ENCODE peak calls at places on chromosomes 12 and 14, in ten cellular contexts. G, L, R, O, D, I, H, Y, P and T are unnamed samples. For H3K4me1 and H3K9me3, the result is how much of the 10 kb centered on the place peaks cover.

GRCh38 chr12:111367661-111368221 is 1.2 kb downstream of the PHETA1 start:
- DNase-seq in G (peak), L (no peak), R (no peak), O (no peak), D (no peak), I (no peak), H (no peak), Y (peak), P (peak), T (no peak)

GRCh38 chr12:40054554-40055226 is 51.2 kb downstream of the SLC2A13 start:
- DNase-seq in G (no peak), L (no peak), R (peak), O (no peak), D (no peak), I (peak), H (peak), Y (no peak), P (no peak), T (no peak)

GRCh38 chr12:32569256-32569655 is 109.8 kb upstream of the DNM1L start:
- DNase-seq in G (no peak), L (no peak), R (no peak), O (no peak), D (no peak), I (no peak), H (no peak), Y (no peak), P (no peak), T (no peak)

GRCh38 chr12:120797677-120798642 is 72.3 kb downstream of the ACADS start:
- DNase-seq in G (no peak), L (peak), R (no peak), O (no peak), D (no peak), I (no peak), H (peak), Y (no peak), P (no peak), T (no peak)

GRCh38 chr12:91355150-91356006 is 172.8 kb upstream of the DCN start:
- DNase-seq in G (peak), L (peak), R (peak), O (peak), D (peak), I (peak), H (peak), Y (peak), P (peak), T (peak)

GRCh38 chr14:96145116-96145864 is 59.3 kb upstream of the BDKRB2 start:
- DNase-seq in G (no peak), L (no peak), R (no peak), O (no peak), D (no peak), I (no peak), H (no peak), Y (no peak), P (peak), T (no peak)

GRCh38 chr12:46218509-46219095 is 50.2 kb downstream of the SLC38A1 start:
- DNase-seq in G (no peak), L (no peak), R (no peak), O (no peak), D (no peak), I (no peak), H (peak), Y (no peak), P (no peak), T (no peak)

GRCh38 chr12:130394906-130395305 is 57.2 kb downstream of the PIWIL1 start:
- DNase-seq in G (no peak), L (no peak), R (no peak), O (no peak), D (no peak), I (no peak), H (no peak), Y (no peak), P (no peak), T (no peak)

GRCh38 chr14:91870001-91870400 is 2.7 kb upstream of the TC2N start:
- DNase-seq in G (no peak), L (no peak), R (no peak), O (no peak), D (peak), I (no peak), H (peak), Y (no peak), P (no peak), T (no peak)

GRCh38 chr12:62332598-62332997 is 72.4 kb downstream of the USP15 start:
- DNase-seq in G (no peak), L (no peak), R (no peak), O (no peak), D (no peak), I (no peak), H (peak), Y (no peak), P (no peak), T (no peak)

GRCh38 chr14:24952851-24953666 is 96.9 kb downstream of the STXBP6 start:
- DNase-seq in G (no peak), L (no peak), R (peak), O (peak), D (no peak), I (no peak), H (no peak), Y (no peak), P (no peak), T (no peak)

GRCh38 chr14:80388980-80389711 is 177.8 kb upstream of the DIO2 start:
- DNase-seq in G (no peak), L (no peak), R (no peak), O (no peak), D (no peak), I (no peak), H (peak), Y (no peak), P (no peak), T (no peak)

GRCh38 chr12:95700316-95700785 is 90.2 kb downstream of the NTN4 start:
- DNase-seq in G (no peak), L (peak), R (no peak), O (no peak), D (no peak), I (no peak), H (peak), Y (no peak), P (no peak), T (no peak)

GRCh38 chr12:57839996-57840395 is 6.5 kb downstream of the CTDSP2 start:
- DNase-seq in G (no peak), L (no peak), R (no peak), O (no peak), D (no peak), I (no peak), H (no peak), Y (peak), P (no peak), T (no peak)

GRCh38 chr12:96919510-96920210 is 12.6 kb downstream of the NEDD1 start:
- DNase-seq in G (no peak), L (no peak), R (no peak), O (no peak), D (no peak), I (no peak), H (no peak), Y (no peak), P (no peak), T (no peak)

GRCh38 chr12:50581226-50582184 is 76.7 kb downstream of the DIP2B start:
- DNase-seq in G (no peak), L (no peak), R (no peak), O (peak), D (no peak), I (no peak), H (peak), Y (no peak), P (no peak), T (no peak)

GRCh38 chr12:3988519-3989217 is 115.5 kb upstream of the PARP11 start:
- DNase-seq in G (no peak), L (peak), R (no peak), O (no peak), D (peak), I (no peak), H (no peak), Y (no peak), P (no peak), T (no peak)

GRCh38 chr14:92905667-92906066 is 17.3 kb upstream of the CHGA start:
- DNase-seq in G (no peak), L (no peak), R (no peak), O (no peak), D (no peak), I (no peak), H (no peak), Y (no peak), P (no peak), T (no peak)

GRCh38 chr14:67370830-67371229 is 10.7 kb downstream of the EIF2S1 start:
- DNase-seq in G (no peak), L (no peak), R (no peak), O (no peak), D (no peak), I (no peak), H (no peak), Y (no peak), P (peak), T (no peak)

GRCh38 chr12:12803186-12803585 is 10.0 kb upstream of the DDX47 start:
- DNase-seq in G (no peak), L (no peak), R (peak), O (no peak), D (no peak), I (no peak), H (peak), Y (peak), P (peak), T (peak)

GRCh38 chr12:6141048-6141447 is 16.6 kb upstream of the VWF start:
- DNase-seq in G (no peak), L (no peak), R (no peak), O (no peak), D (peak), I (no peak), H (no peak), Y (no peak), P (peak), T (peak)

GRCh38 chr12:50024804-50025186 is 499 bp downstream of the RACGAP1 start:
- DNase-seq in G (no peak), L (no peak), R (no peak), O (no peak), D (no peak), I (no peak), H (peak), Y (no peak), P (peak), T (no peak)

GRCh38 chr12:103503546-103504480 is 8.0 kb upstream of the C12orf42 start:
- DNase-seq in G (peak), L (no peak), R (no peak), O (peak), D (peak), I (no peak), H (peak), Y (no peak), P (no peak), T (no peak)

GRCh38 chr14:52025310-52025709 is 36.0 kb downstream of the RTRAF start:
- DNase-seq in G (no peak), L (no peak), R (no peak), O (no peak), D (no peak), I (no peak), H (peak), Y (no peak), P (peak), T (no peak)

GRCh38 chr12:124898200-124898950 is 16.1 kb downstream of the UBC start:
- DNase-seq in G (peak), L (no peak), R (no peak), O (peak), D (peak), I (no peak), H (peak), Y (peak), P (peak), T (no peak)

GRCh38 chr14:93316716-93317115 is 16.1 kb downstream of the BTBD7 start:
- DNase-seq in G (no peak), L (no peak), R (no peak), O (no peak), D (no peak), I (no peak), H (no peak), Y (no peak), P (no peak), T (no peak)

GRCh38 chr14:90544971-90545370 is 148.1 kb downstream of the CALM1 start:
- DNase-seq in G (peak), L (no peak), R (no peak), O (no peak), D (no peak), I (no peak), H (no peak), Y (no peak), P (no peak), T (no peak)

GRCh38 chr14:29222671-29223268 is 456.2 kb downstream of the FOXG1 start:
- DNase-seq in G (no peak), L (no peak), R (no peak), O (no peak), D (no peak), I (no peak), H (no peak), Y (no peak), P (peak), T (no peak)

GRCh38 chr14:96299441-96299840 is 43.4 kb downstream of the BDKRB1 start:
- DNase-seq in G (no peak), L (no peak), R (no peak), O (no peak), D (no peak), I (no peak), H (no peak), Y (no peak), P (peak), T (no peak)

GRCh38 chr12:2264622-2265306 is 212.0 kb downstream of the CACNA1C start:
- DNase-seq in G (no peak), L (no peak), R (no peak), O (no peak), D (no peak), I (no peak), H (peak), Y (peak), P (no peak), T (no peak)
- H3K27ac ChIP-seq in G (no peak), L (no peak), R (peak), O (no peak), D (no peak), I (peak), H (no peak), Y (peak), P (no peak), T (no peak)

GRCh38 chr12:108575199-108575912 is 13.0 kb downstream of the ISCU start:
- DNase-seq in G (no peak), L (no peak), R (no peak), O (no peak), D (no peak), I (no peak), H (no peak), Y (no peak), P (no peak), T (no peak)

GRCh38 chr12:108571604-108572165 is 9.3 kb downstream of the ISCU start:
- DNase-seq in G (no peak), L (no peak), R (no peak), O (no peak), D (peak), I (no peak), H (no peak), Y (no peak), P (no peak), T (peak)

GRCh38 chr12:108570743-108571603 is 8.6 kb downstream of the ISCU start:
- DNase-seq in G (no peak), L (no peak), R (no peak), O (peak), D (peak), I (no peak), H (no peak), Y (no peak), P (peak), T (no peak)

GRCh38 chr12:108572166-108572790 is 9.9 kb downstream of the ISCU start:
- DNase-seq in G (no peak), L (peak), R (no peak), O (no peak), D (peak), I (no peak), H (no peak), Y (no peak), P (no peak), T (peak)

DNA sequence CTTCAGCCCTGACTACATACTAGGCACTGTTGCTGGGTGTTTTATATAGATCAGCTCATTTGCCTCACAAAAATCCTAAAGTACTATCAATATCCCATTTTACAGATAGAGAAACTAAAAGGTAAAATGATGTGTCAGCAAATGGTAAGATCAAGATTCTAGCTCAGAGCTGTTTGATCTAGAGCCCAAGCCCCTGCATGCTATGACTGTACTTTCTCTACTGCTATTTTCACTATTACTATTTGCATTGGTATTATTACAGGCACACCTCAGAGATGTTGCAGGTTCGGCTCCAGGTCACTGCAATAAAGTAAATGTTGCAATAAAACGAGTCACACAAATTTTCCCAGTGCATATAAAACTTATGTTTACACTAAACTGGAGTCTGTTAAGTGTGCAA is 10.9 kb downstream of the ISCU start:
- DNase-seq in G (no peak), L (peak), R (no peak), O (no peak), D (no peak), I (no peak), H (no peak), Y (no peak), P (no peak), T (no peak)
- H3K4me1 ChIP-seq in G (under half), L (half or more), R (under half), O (under half), D (under half), I (under half), H (under half), Y (under half), P (under half), T (under half)

GRCh38 chr12:34398366-34398705 is 376.0 kb downstream of the ALG10 start:
- DNase-seq in G (peak), L (no peak), R (no peak), O (no peak), D (peak), I (no peak), H (no peak), Y (peak), P (no peak), T (peak)

GRCh38 chr12:34400423-34400881 is 378.2 kb downstream of the ALG10 start:
- DNase-seq in G (peak), L (no peak), R (peak), O (no peak), D (peak), I (peak), H (no peak), Y (no peak), P (no peak), T (peak)

GRCh38 chr12:34398706-34399630 is 376.7 kb downstream of the ALG10 start:
- DNase-seq in G (peak), L (no peak), R (peak), O (no peak), D (peak), I (peak), H (no peak), Y (peak), P (no peak), T (peak)

GRCh38 chr12:34400986-34401658 is 378.8 kb downstream of the ALG10 start:
- DNase-seq in G (peak), L (no peak), R (peak), O (no peak), D (peak), I (peak), H (no peak), Y (peak), P (no peak), T (peak)

DNA sequence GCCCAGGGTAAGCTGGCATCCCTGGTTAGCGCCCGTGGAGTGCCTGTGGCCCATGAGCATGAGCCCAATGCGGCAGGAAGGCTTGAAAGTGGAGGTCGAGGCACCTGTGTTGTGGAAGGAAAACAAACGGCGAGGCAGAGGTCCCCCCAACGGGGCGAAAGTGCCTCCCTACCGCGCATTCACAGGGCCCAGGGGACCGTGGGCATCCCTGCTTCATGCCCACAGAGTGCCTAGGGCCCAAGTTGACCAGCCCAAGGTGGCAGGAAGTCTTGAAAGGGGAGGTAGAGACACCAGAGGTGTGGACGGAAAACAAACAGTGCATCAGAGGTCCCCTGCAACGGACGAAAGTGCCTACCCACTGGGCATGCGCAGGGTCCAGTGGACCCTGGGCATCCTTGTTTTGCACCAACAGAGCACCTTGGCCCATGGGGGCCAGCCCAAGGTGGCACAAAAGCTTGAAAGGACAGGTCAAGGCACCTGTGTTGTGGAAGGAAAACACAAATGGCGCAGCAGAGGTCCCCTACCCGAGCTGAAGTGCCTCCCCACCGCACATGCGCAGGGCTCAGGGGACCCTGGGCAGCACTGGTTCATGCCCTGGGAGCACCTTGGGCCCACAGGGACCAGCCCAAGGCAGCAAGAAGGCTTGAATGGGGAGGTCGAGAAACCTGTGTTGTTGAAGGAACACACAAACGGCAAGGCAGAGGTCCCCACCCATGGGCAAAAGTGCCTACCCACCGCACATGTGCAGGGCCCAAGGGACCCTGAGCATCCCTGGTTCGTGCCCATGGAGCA is 377.5 kb downstream of the ALG10 start:
- DNase-seq in G (peak), L (no peak), R (peak), O (no peak), D (peak), I (peak), H (no peak), Y (peak), P (no peak), T (peak)
- H3K9me3 ChIP-seq in G (half or more), L (under half), R (under half), O (under half), D (under half), I (half or more), H (under half), Y (half or more), P (under half), T (half or more)

GRCh38 chr12:100484891-100485511 is 11.3 kb downstream of the NR1H4 start:
- DNase-seq in G (no peak), L (no peak), R (no peak), O (no peak), D (no peak), I (no peak), H (no peak), Y (no peak), P (no peak), T (no peak)

GRCh38 chr12:100476013-100476751 is 2.5 kb downstream of the NR1H4 start:
- DNase-seq in G (no peak), L (no peak), R (no peak), O (no peak), D (no peak), I (no peak), H (no peak), Y (peak), P (no peak), T (no peak)

GRCh38 chr12:100484178-100484886 is 10.7 kb downstream of the NR1H4 start:
- DNase-seq in G (no peak), L (no peak), R (no peak), O (no peak), D (no peak), I (no peak), H (no peak), Y (no peak), P (no peak), T (no peak)

DNA sequence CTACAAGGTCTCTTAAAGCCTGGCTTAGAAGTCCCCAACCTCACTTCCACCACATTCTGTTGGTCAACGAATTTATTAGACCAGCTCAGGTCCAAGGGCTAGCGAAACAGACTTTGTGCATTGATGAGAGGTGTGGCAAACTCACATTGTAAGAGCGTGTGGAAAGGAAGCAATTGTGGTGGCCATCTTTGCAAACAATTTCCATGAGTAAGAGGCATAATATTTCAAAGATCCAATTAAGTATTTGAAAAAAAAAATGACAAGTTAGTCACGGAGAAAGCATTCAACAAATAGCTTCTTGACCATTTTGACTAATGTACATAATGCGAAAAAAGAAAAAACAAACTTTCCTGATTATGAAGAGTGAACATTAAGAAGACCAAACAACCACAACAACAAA is 7.4 kb downstream of the NR1H4 start:
- DNase-seq in G (no peak), L (no peak), R (no peak), O (no peak), D (no peak), I (no peak), H (no peak), Y (no peak), P (no peak), T (no peak)
- H3K27ac ChIP-seq in G (no peak), L (no peak), R (no peak), O (no peak), D (no peak), I (no peak), H (no peak), Y (no peak), P (no peak), T (no peak)

GRCh38 chr14:105737504-105738246 is 211.3 kb downstream of the TMEM121 start:
- DNase-seq in G (peak), L (no peak), R (no peak), O (no peak), D (no peak), I (no peak), H (no peak), Y (no peak), P (no peak), T (no peak)
- H3K4me1 ChIP-seq in G (under half), L (under half), R (under half), O (under half), D (under half), I (under half), H (under half), Y (under half), P (under half), T (under half)

GRCh38 chr14:70822706-70823185 is 13.4 kb upstream of the MAP3K9 start:
- DNase-seq in G (peak), L (no peak), R (peak), O (peak), D (no peak), I (peak), H (no peak), Y (peak), P (no peak), T (no peak)
- H3K9me3 ChIP-seq in G (under half), L (under half), R (under half), O (under half), D (under half), I (under half), H (under half), Y (under half), P (under half), T (under half)

GRCh38 chr14:94344389-94344788 is 21.3 kb upstream of the SERPINA6 start:
- DNase-seq in G (no peak), L (no peak), R (no peak), O (no peak), D (no peak), I (no peak), H (no peak), Y (no peak), P (no peak), T (no peak)
- H3K27ac ChIP-seq in G (no peak), L (no peak), R (no peak), O (no peak), D (no peak), I (no peak), H (no peak), Y (no peak), P (no peak), T (no peak)